ENCODE peak calls at places on chromosomes 11 and 22, in nine cellular contexts. D is NCI-H1417, T is kidney, R is nucleus accumbens, M is A549, H is ecto neural progenitor cell, U is kidney glomerular epithelial cell, Q is glutamatergic neuron, Y is thoracic aorta. N is an unnamed sample.
A peak's percentile ranks its signal among the peaks of the same experiment; 100 is the strongest.

GRCh38 chr22:49197500-49197899 is 630.2 kb downstream of the BRD1 start:
- DNase-seq in D (no peak), T (peak; percentile 66), R (no peak), M (no peak), H (no peak), U (no peak), Q (no peak), Y (no peak), N (no peak)

GRCh38 chr11:126358763-126359160 is 3.3 kb downstream of the ST3GAL4 start:
- DNase-seq in D (no peak), T (no peak), R (no peak), M (no peak), H (no peak), U (no peak), Q (no peak), Y (no peak), N (no peak)

GRCh38 chr11:133819114-133819513 is 26.2 kb downstream of the SPATA19 start:
- DNase-seq in D (no peak), T (no peak), R (no peak), M (no peak), H (peak; percentile 21), U (no peak), Q (no peak), Y (no peak), N (no peak)

GRCh38 chr11:3710485-3711259 is 39.5 kb upstream of the CHRNA10 start:
- DNase-seq in D (no peak), T (no peak), R (no peak), M (no peak), H (no peak), U (no peak), Q (no peak), Y (no peak), N (no peak)

GRCh38 chr11:93537767-93538261 is 5.4 kb downstream of the SMCO4 start:
- DNase-seq in D (peak; percentile 20), T (no peak), R (no peak), M (no peak), H (no peak), U (no peak), Q (no peak), Y (peak; percentile 20), N (peak; percentile 52)

GRCh38 chr11:19372381-19372780 is 131.6 kb upstream of the E2F8 start:
- DNase-seq in D (no peak), T (no peak), R (no peak), M (no peak), H (no peak), U (no peak), Q (no peak), Y (no peak), N (no peak)

GRCh38 chr11:119794141-119794665 is 65.2 kb upstream of the NECTIN1 start:
- DNase-seq in D (no peak), T (peak; percentile 58), R (no peak), M (no peak), H (no peak), U (no peak), Q (no peak), Y (no peak), N (no peak)

GRCh38 chr11:119488256-119488995 is 65.5 kb upstream of the THY1 start:
- DNase-seq in D (no peak), T (peak; percentile 34), R (no peak), M (no peak), H (no peak), U (no peak), Q (no peak), Y (no peak), N (no peak)

GRCh38 chr11:44590769-44591168 is 25.3 kb downstream of the CD82 start:
- DNase-seq in D (no peak), T (no peak), R (no peak), M (no peak), H (no peak), U (peak; percentile 30), Q (no peak), Y (no peak), N (no peak)

GRCh38 chr11:96390403-96390830 is 604 bp downstream of the JRKL start:
- DNase-seq in D (no peak), T (no peak), R (no peak), M (peak; percentile 7), H (no peak), U (peak; percentile 60), Q (no peak), Y (no peak), N (peak; percentile 9)

N was measured in tibial nerve.